ENCODE peak calls at places on chromosomes 3 and 15, in five cellular contexts. One of them, this sample, is unnamed.

GRCh38 chr3:183359036-183359435 is 69.4 kb downstream of the MCF2L2 start:
- DNase-seq in tibial artery: no peak
- DNase-seq in fibroblast of the aortic adventitia: no peak
- DNase-seq in sigmoid colon: no peak
- DNase-seq in IMR-90: no peak
- DNase-seq in this sample: peak; percentile 46

GRCh38 chr3:143242101-143242500 is 122.5 kb downstream of the CHST2 start:
- DNase-seq in tibial artery: no peak
- DNase-seq in fibroblast of the aortic adventitia: peak; percentile 10
- DNase-seq in sigmoid colon: no peak
- DNase-seq in IMR-90: peak; percentile 22
- DNase-seq in this sample: no peak

GRCh38 chr3:196179380-196180308 is 31.6 kb downstream of the ZDHHC19 start:
- DNase-seq in tibial artery: no peak
- DNase-seq in fibroblast of the aortic adventitia: peak; percentile 75
- DNase-seq in sigmoid colon: no peak
- DNase-seq in IMR-90: peak; percentile 77
- DNase-seq in this sample: peak; percentile 70

GRCh38 chr3:39189648-39190269 is 2.6 kb downstream of the XIRP1 start:
- DNase-seq in tibial artery: peak; percentile 47
- DNase-seq in fibroblast of the aortic adventitia: peak; percentile 72
- DNase-seq in sigmoid colon: peak; percentile 75
- DNase-seq in IMR-90: peak; percentile 64
- DNase-seq in this sample: peak; percentile 67

GRCh38 chr3:19735111-19735510 is 198.9 kb downstream of the EFHB start:
- DNase-seq in tibial artery: no peak
- DNase-seq in fibroblast of the aortic adventitia: no peak
- DNase-seq in sigmoid colon: no peak
- DNase-seq in IMR-90: no peak
- DNase-seq in this sample: no peak

GRCh38 chr3:155991847-155992246 is 121.4 kb downstream of the GMPS start:
- DNase-seq in tibial artery: no peak
- DNase-seq in fibroblast of the aortic adventitia: no peak
- DNase-seq in sigmoid colon: no peak
- DNase-seq in IMR-90: no peak
- DNase-seq in this sample: no peak

GRCh38 chr15:96887730-96888129 is 557.2 kb downstream of the NR2F2 start:
- DNase-seq in tibial artery: no peak
- DNase-seq in fibroblast of the aortic adventitia: no peak
- DNase-seq in sigmoid colon: no peak
- DNase-seq in IMR-90: no peak
- DNase-seq in this sample: peak; percentile 38

GRCh38 chr15:57218826-57219576 is 157.3 kb upstream of the CGNL1 start:
- DNase-seq in tibial artery: no peak
- DNase-seq in fibroblast of the aortic adventitia: peak; percentile 92
- DNase-seq in sigmoid colon: no peak
- DNase-seq in IMR-90: peak; percentile 96
- DNase-seq in this sample: peak; percentile 95

GRCh38 chr3:29171583-29171990 is 109.3 kb upstream of the RBMS3 start:
- DNase-seq in tibial artery: no peak
- DNase-seq in fibroblast of the aortic adventitia: no peak
- DNase-seq in sigmoid colon: no peak
- DNase-seq in IMR-90: peak; percentile 43
- DNase-seq in this sample: peak; percentile 15

GRCh38 chr15:90035095-90035834 is 34.1 kb downstream of the ZNF710 start:
- DNase-seq in tibial artery: peak; percentile 69
- DNase-seq in fibroblast of the aortic adventitia: peak; percentile 9
- DNase-seq in sigmoid colon: peak; percentile 75
- DNase-seq in IMR-90: peak; percentile 62
- DNase-seq in this sample: peak; percentile 38

GRCh38 chr3:113018461-113019181 is 27.8 kb downstream of the GTPBP8 start:
- DNase-seq in tibial artery: no peak
- DNase-seq in fibroblast of the aortic adventitia: peak; percentile 44
- DNase-seq in sigmoid colon: no peak
- DNase-seq in IMR-90: peak; percentile 13
- DNase-seq in this sample: peak; percentile 41

GRCh38 chr3:19075037-19075436 is 73.3 kb upstream of the KCNH8 start:
- DNase-seq in tibial artery: no peak
- DNase-seq in fibroblast of the aortic adventitia: no peak
- DNase-seq in sigmoid colon: no peak
- DNase-seq in IMR-90: no peak
- DNase-seq in this sample: no peak

GRCh38 chr3:175304437-175304836 is 445.3 kb downstream of the NAALADL2 start:
- DNase-seq in tibial artery: no peak
- DNase-seq in fibroblast of the aortic adventitia: no peak
- DNase-seq in sigmoid colon: no peak
- DNase-seq in IMR-90: no peak
- DNase-seq in this sample: no peak

GRCh38 chr3:63492464-63492863 is 160.0 kb upstream of the SNTN start:
- DNase-seq in tibial artery: no peak
- DNase-seq in fibroblast of the aortic adventitia: no peak
- DNase-seq in sigmoid colon: no peak
- DNase-seq in IMR-90: no peak
- DNase-seq in this sample: no peak

GRCh38 chr3:129878355-129878754 is 15.2 kb downstream of the TMCC1 start:
- DNase-seq in tibial artery: no peak
- DNase-seq in fibroblast of the aortic adventitia: no peak
- DNase-seq in sigmoid colon: no peak
- DNase-seq in IMR-90: no peak
- DNase-seq in this sample: no peak

GRCh38 chr3:157819826-157820517 is 286.2 kb downstream of the SHOX2 start:
- DNase-seq in tibial artery: no peak
- DNase-seq in fibroblast of the aortic adventitia: no peak
- DNase-seq in sigmoid colon: no peak
- DNase-seq in IMR-90: no peak
- DNase-seq in this sample: no peak

GRCh38 chr3:56854856-56855620 is 53.3 kb upstream of the ARHGEF3 start:
- DNase-seq in tibial artery: no peak
- DNase-seq in fibroblast of the aortic adventitia: peak; percentile 26
- DNase-seq in sigmoid colon: no peak
- DNase-seq in IMR-90: no peak
- DNase-seq in this sample: no peak

GRCh38 chr3:81643721-81644120 is 117.7 kb downstream of the GBE1 start:
- DNase-seq in tibial artery: no peak
- DNase-seq in fibroblast of the aortic adventitia: peak; percentile 41
- DNase-seq in sigmoid colon: no peak
- DNase-seq in IMR-90: peak; percentile 45
- DNase-seq in this sample: peak; percentile 36

GRCh38 chr3:143536817-143537535 is 311.3 kb downstream of the SLC9A9 start:
- DNase-seq in tibial artery: no peak
- DNase-seq in fibroblast of the aortic adventitia: peak; percentile 94
- DNase-seq in sigmoid colon: no peak
- DNase-seq in IMR-90: peak; percentile 32
- DNase-seq in this sample: peak; percentile 98

GRCh38 chr3:47605646-47606045 is 27.0 kb upstream of the CSPG5 start:
- DNase-seq in tibial artery: no peak
- DNase-seq in fibroblast of the aortic adventitia: peak; percentile 12
- DNase-seq in sigmoid colon: no peak
- DNase-seq in IMR-90: peak; percentile 78
- DNase-seq in this sample: peak; percentile 32

GRCh38 chr3:61669676-61670299 is 108.4 kb downstream of the PTPRG start:
- DNase-seq in tibial artery: no peak
- DNase-seq in fibroblast of the aortic adventitia: no peak
- DNase-seq in sigmoid colon: no peak
- DNase-seq in IMR-90: no peak
- DNase-seq in this sample: no peak

GRCh38 chr3:113533534-113533892 is 1.2 kb downstream of the SIDT1 start:
- DNase-seq in tibial artery: no peak
- DNase-seq in fibroblast of the aortic adventitia: no peak
- DNase-seq in sigmoid colon: no peak
- DNase-seq in IMR-90: no peak
- DNase-seq in this sample: no peak

GRCh38 chr3:167467848-167468611 is 5.8 kb downstream of the SERPINI2 start:
- DNase-seq in tibial artery: no peak
- DNase-seq in fibroblast of the aortic adventitia: no peak
- DNase-seq in sigmoid colon: no peak
- DNase-seq in IMR-90: no peak
- DNase-seq in this sample: no peak

GRCh38 chr3:47534021-47534454 is 20.5 kb upstream of the ELP6 start:
- DNase-seq in tibial artery: no peak
- DNase-seq in fibroblast of the aortic adventitia: no peak
- DNase-seq in sigmoid colon: no peak
- DNase-seq in IMR-90: no peak
- DNase-seq in this sample: no peak

GRCh38 chr3:111593666-111594065 is 1.5 kb downstream of the ZBED2 start:
- DNase-seq in tibial artery: no peak
- DNase-seq in fibroblast of the aortic adventitia: no peak
- DNase-seq in sigmoid colon: no peak
- DNase-seq in IMR-90: no peak
- DNase-seq in this sample: no peak

GRCh38 chr15:82044373-82045178 is 1.2 kb downstream of the MEX3B start:
- DNase-seq in tibial artery: peak; percentile 55
- DNase-seq in fibroblast of the aortic adventitia: peak; percentile 63
- DNase-seq in sigmoid colon: peak; percentile 79
- DNase-seq in IMR-90: peak; percentile 81
- DNase-seq in this sample: peak; percentile 52

GRCh38 chr3:32825601-32826375 is 8.0 kb downstream of the TRIM71 start:
- DNase-seq in tibial artery: no peak
- DNase-seq in fibroblast of the aortic adventitia: no peak
- DNase-seq in sigmoid colon: no peak
- DNase-seq in IMR-90: no peak
- DNase-seq in this sample: no peak

GRCh38 chr3:197001972-197002700 is 27.5 kb downstream of the MELTF start:
- DNase-seq in tibial artery: no peak
- DNase-seq in fibroblast of the aortic adventitia: no peak
- DNase-seq in sigmoid colon: no peak
- DNase-seq in IMR-90: no peak
- DNase-seq in this sample: peak; percentile 11

GRCh38 chr15:64566102-64566501 is 105.7 kb downstream of the ZNF609 start:
- DNase-seq in tibial artery: no peak
- DNase-seq in fibroblast of the aortic adventitia: no peak
- DNase-seq in sigmoid colon: no peak
- DNase-seq in IMR-90: no peak
- DNase-seq in this sample: no peak

GRCh38 chr15:92808611-92809063 is 91.5 kb upstream of the CHD2 start:
- DNase-seq in tibial artery: peak; percentile 59
- DNase-seq in fibroblast of the aortic adventitia: peak; percentile 77
- DNase-seq in sigmoid colon: peak; percentile 82
- DNase-seq in IMR-90: peak; percentile 43
- DNase-seq in this sample: peak; percentile 78

GRCh38 chr15:34724486-34724885 is 30.3 kb downstream of the GJD2 start:
- DNase-seq in tibial artery: no peak
- DNase-seq in fibroblast of the aortic adventitia: no peak
- DNase-seq in sigmoid colon: no peak
- DNase-seq in IMR-90: no peak
- DNase-seq in this sample: no peak

GRCh38 chr15:56732881-56733130 is 503 bp downstream of the ZNF280D start:
- DNase-seq in tibial artery: peak; percentile 56
- DNase-seq in fibroblast of the aortic adventitia: no peak
- DNase-seq in sigmoid colon: no peak
- DNase-seq in IMR-90: no peak
- DNase-seq in this sample: no peak

GRCh38 chr3:172192830-172193415 is 153.5 kb downstream of the FNDC3B start:
- DNase-seq in tibial artery: no peak
- DNase-seq in fibroblast of the aortic adventitia: no peak
- DNase-seq in sigmoid colon: no peak
- DNase-seq in IMR-90: no peak
- DNase-seq in this sample: no peak

GRCh38 chr3:76859596-76859995 is 180.3 kb upstream of the ROBO2 start:
- DNase-seq in tibial artery: no peak
- DNase-seq in fibroblast of the aortic adventitia: no peak
- DNase-seq in sigmoid colon: no peak
- DNase-seq in IMR-90: peak; percentile 26
- DNase-seq in this sample: no peak

DNA sequence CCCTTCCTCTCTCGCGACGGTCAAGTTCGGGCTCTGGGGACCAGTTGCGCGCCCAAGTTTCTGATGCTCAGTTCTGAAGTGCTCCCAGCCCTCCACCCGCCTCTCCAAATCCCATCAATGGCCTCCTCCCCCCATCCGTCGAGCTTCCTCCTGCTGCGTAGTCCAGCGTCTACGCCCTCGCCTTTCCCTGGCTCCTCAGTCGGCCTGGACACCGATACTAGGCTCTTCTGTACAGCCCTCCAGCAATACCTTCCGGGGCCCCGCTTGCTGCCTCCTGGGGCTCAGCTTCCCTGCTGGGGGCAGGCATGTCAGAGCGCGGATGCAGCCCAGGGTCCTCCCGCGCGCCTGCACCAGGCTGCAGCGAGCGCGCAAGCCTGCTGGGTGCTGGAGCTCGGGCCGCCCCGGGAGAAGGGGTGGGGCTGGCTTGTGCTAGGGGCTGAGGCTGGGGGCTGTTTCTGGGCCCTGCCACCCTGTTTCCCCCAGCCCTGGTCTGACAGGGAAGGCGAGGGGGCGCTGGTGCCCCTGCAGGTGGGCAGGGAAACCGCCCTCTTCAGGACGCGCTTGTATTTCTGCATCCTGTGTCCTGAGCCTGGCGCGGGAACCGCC is 353.3 kb upstream of the SUCLG2 start:
- DNase-seq in tibial artery: no peak
- DNase-seq in fibroblast of the aortic adventitia: no peak
- DNase-seq in sigmoid colon: no peak
- DNase-seq in IMR-90: no peak
- DNase-seq in this sample: no peak
- TF ChIP-seq CTCF in tibial artery: no peak
- TF ChIP-seq CTCF in fibroblast of the aortic adventitia: no peak
- TF ChIP-seq CTCF in sigmoid colon: no peak
- TF ChIP-seq CTCF in IMR-90: no peak
- TF ChIP-seq CTCF in this sample: no peak

GRCh38 chr3:37974928-37975223 is 15.7 kb upstream of the VILL start:
- DNase-seq in tibial artery: no peak
- DNase-seq in fibroblast of the aortic adventitia: no peak
- DNase-seq in sigmoid colon: no peak
- DNase-seq in IMR-90: no peak
- DNase-seq in this sample: no peak
- H3K4me3 ChIP-seq in tibial artery: no peak overlapping the region
- H3K4me3 ChIP-seq in fibroblast of the aortic adventitia: no peak overlapping the region
- H3K4me3 ChIP-seq in sigmoid colon: no peak overlapping the region
- H3K4me3 ChIP-seq in IMR-90: no peak overlapping the region
- H3K4me3 ChIP-seq in this sample: no peak overlapping the region

GRCh38 chr3:127406309-127407025 is 118.6 kb upstream of the PRR20G start:
- DNase-seq in tibial artery: no peak
- DNase-seq in fibroblast of the aortic adventitia: no peak
- DNase-seq in sigmoid colon: peak; percentile 40
- DNase-seq in IMR-90: peak; percentile 2
- DNase-seq in this sample: peak; percentile 14
- TF ChIP-seq CTCF in tibial artery: no peak
- TF ChIP-seq CTCF in fibroblast of the aortic adventitia: peak; percentile 23
- TF ChIP-seq CTCF in sigmoid colon: no peak
- TF ChIP-seq CTCF in IMR-90: peak; percentile 17
- TF ChIP-seq CTCF in this sample: peak; percentile 25

DNA sequence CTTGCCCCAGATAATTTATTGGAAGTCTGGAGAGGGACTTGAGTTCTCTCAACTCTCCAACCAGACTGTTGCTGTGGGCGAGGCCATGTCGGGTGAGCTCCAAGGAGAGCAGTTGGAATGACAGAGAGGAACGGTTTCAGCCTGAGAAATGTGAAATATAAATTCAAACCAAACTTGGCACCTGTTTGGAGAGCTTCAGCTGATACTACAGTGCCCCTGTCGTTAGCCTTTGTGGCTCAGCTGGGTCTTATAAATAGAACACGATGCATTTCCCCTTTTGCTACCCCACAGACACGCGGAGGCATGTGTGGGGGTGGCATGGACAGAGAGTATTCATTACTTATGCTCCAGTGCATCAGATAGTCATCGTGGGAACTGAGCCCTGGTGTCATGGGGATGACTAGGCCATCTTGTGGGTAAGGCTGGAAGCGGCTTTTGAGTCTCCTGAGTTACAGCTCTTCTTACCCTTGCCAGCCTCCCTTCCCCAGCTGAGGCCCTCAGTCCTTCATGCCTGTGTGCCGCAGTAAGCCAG is 15.6 kb downstream of the SMAD3 start:
- DNase-seq in tibial artery: peak; percentile 62
- DNase-seq in fibroblast of the aortic adventitia: peak; percentile 83
- DNase-seq in sigmoid colon: peak; percentile 77
- DNase-seq in IMR-90: peak; percentile 84
- DNase-seq in this sample: peak; percentile 95
- H3K4me3 ChIP-seq in tibial artery: peak overlapping the region; percentile 12
- H3K4me3 ChIP-seq in fibroblast of the aortic adventitia: peak overlapping the region; percentile 38
- H3K4me3 ChIP-seq in sigmoid colon: peak overlapping the region; percentile 7
- H3K4me3 ChIP-seq in IMR-90: no peak overlapping the region
- H3K4me3 ChIP-seq in this sample: peak overlapping the region; percentile 1

This sample was measured in fibroblast of mammary gland.